ENCODE peak calls at places on chromosomes 6 and 20, in six cellular contexts. F is GM23248, A is endothelial cell of umbilical vein, H is PC-3, W is astrocyte, E is fibroblast of lung. N is an unnamed sample.

GRCh38 chr6:45619211-45619760 is 241.6 kb upstream of the SUPT3H start:
- DNase-seq in F (no peak), A (no peak), H (no peak), W (peak; percentile 59), E (peak; percentile 63), N (no peak)

GRCh38 chr6:154962751-154963150 is 32.4 kb upstream of the TIAM2 start:
- DNase-seq in F (peak; percentile 76), A (peak; percentile 67), H (peak; percentile 54), W (peak; percentile 94), E (peak; percentile 96), N (peak; percentile 62)

GRCh38 chr20:63098195-63098810 is 91.5 kb upstream of the BHLHE23 start:
- DNase-seq in F (no peak), A (no peak), H (no peak), W (no peak), E (no peak), N (no peak)

GRCh38 chr6:43939281-43940070 is 169.5 kb downstream of the VEGFA start:
- DNase-seq in F (no peak), A (no peak), H (no peak), W (no peak), E (no peak), N (no peak)

GRCh38 chr6:151330130-151330715 is 61.1 kb downstream of the ZBTB2 start:
- DNase-seq in F (peak; percentile 55), A (no peak), H (no peak), W (peak; percentile 69), E (peak; percentile 78), N (no peak)

GRCh38 chr6:101397199-101397598 is 3.7 kb downstream of the GRIK2 start:
- DNase-seq in F (peak; percentile 24), A (no peak), H (peak; percentile 29), W (peak; percentile 14), E (peak; percentile 20), N (no peak)

GRCh38 chr6:6749791-6750434 is 161.4 kb downstream of the LY86 start:
- DNase-seq in F (peak; percentile 95), A (peak; percentile 15), H (peak; percentile 90), W (peak; percentile 88), E (peak; percentile 90), N (peak; percentile 43)

GRCh38 chr6:4967301-4968030 is 36.4 kb downstream of the RPP40 start:
- DNase-seq in F (no peak), A (no peak), H (no peak), W (no peak), E (no peak), N (no peak)

GRCh38 chr6:98871057-98871456 is 36.7 kb downstream of the POU3F2 start:
- DNase-seq in F (peak; percentile 5), A (peak; percentile 66), H (peak; percentile 50), W (peak; percentile 23), E (peak; percentile 23), N (no peak)

GRCh38 chr6:167549187-167549586 is 224.3 kb downstream of the TTLL2 start:
- DNase-seq in F (no peak), A (no peak), H (no peak), W (no peak), E (no peak), N (no peak)

GRCh38 chr6:119110601-119111548 is 32.4 kb upstream of the FAM184A start:
- DNase-seq in F (peak; percentile 77), A (peak; percentile 64), H (peak; percentile 73), W (peak; percentile 74), E (peak; percentile 75), N (peak; percentile 41)
- H3K4me2 ChIP-seq in F (no peak overlapping the region), A (no peak overlapping the region), H (peak overlapping the region; percentile 20), W (no peak overlapping the region), E (no peak overlapping the region), N (no peak overlapping the region)

GRCh38 chr6:106782524-106783265 is 153.3 kb downstream of the QRSL1 start:
- DNase-seq in F (no peak), A (no peak), H (no peak), W (no peak), E (no peak), N (no peak)
- H3K4me2 ChIP-seq in F (no peak overlapping the region), A (no peak overlapping the region), H (no peak overlapping the region), W (no peak overlapping the region), E (no peak overlapping the region), N (no peak overlapping the region)

GRCh38 chr20:25622049-25622448 is 1.8 kb downstream of the NANP start:
- DNase-seq in F (no peak), A (no peak), H (no peak), W (no peak), E (no peak), N (no peak)

GRCh38 chr20:25623225-25623735 is 534 bp downstream of the NANP start:
- DNase-seq in F (peak; percentile 74), A (no peak), H (peak; percentile 32), W (peak; percentile 18), E (peak; percentile 31), N (peak; percentile 26)

GRCh38 chr20:25623736-25624499 is at the start of gene NANP:
- DNase-seq in F (peak; percentile 99), A (peak; percentile 99), H (peak; percentile 99), W (peak; percentile 94), E (peak; percentile 97), N (peak; percentile 98)

GRCh38 chr20:25622450-25623224 is 1.2 kb downstream of the NANP start:
- DNase-seq in F (peak; percentile 15), A (peak; percentile 50), H (no peak), W (peak; percentile 14), E (peak; percentile 15), N (peak; percentile 19)

GRCh38 chr20:25619514-25619913 is 4.3 kb downstream of the NANP start:
- DNase-seq in F (no peak), A (no peak), H (no peak), W (no peak), E (no peak), N (no peak)
- H3K4me2 ChIP-seq in F (no peak overlapping the region), A (no peak overlapping the region), H (no peak overlapping the region), W (no peak overlapping the region), E (no peak overlapping the region), N (no peak overlapping the region)

GRCh38 chr20:38671701-38672292 is 52.5 kb upstream of the SLC32A1 start:
- DNase-seq in F (no peak), A (no peak), H (no peak), W (no peak), E (no peak), N (no peak)

GRCh38 chr20:38674178-38675133 is 49.8 kb upstream of the SLC32A1 start:
- DNase-seq in F (peak; percentile 73), A (peak; percentile 64), H (no peak), W (peak; percentile 11), E (peak; percentile 53), N (peak; percentile 23)

GRCh38 chr20:38673731-38674177 is 50.5 kb upstream of the SLC32A1 start:
- DNase-seq in F (peak; percentile 41), A (peak; percentile 39), H (no peak), W (peak; percentile 6), E (peak; percentile 13), N (no peak)

GRCh38 chr20:38672504-38672903 is 51.8 kb upstream of the SLC32A1 start:
- DNase-seq in F (no peak), A (no peak), H (no peak), W (no peak), E (no peak), N (no peak)

GRCh38 chr20:38673261-38673660 is 51.0 kb upstream of the SLC32A1 start:
- DNase-seq in F (no peak), A (no peak), H (no peak), W (no peak), E (no peak), N (no peak)
- H3K4me2 ChIP-seq in F (peak overlapping the region; percentile 89), A (peak overlapping the region; percentile 65), H (no peak overlapping the region), W (peak overlapping the region; percentile 97), E (peak overlapping the region; percentile 93), N (peak overlapping the region; percentile 100)

GRCh38 chr6:10668126-10668917 is 26.1 kb downstream of the C6orf52 start:
- DNase-seq in F (no peak), A (no peak), H (no peak), W (no peak), E (no peak), N (no peak)
- H3K4me2 ChIP-seq in F (no peak overlapping the region), A (no peak overlapping the region), H (no peak overlapping the region), W (no peak overlapping the region), E (no peak overlapping the region), N (no peak overlapping the region)

DNA sequence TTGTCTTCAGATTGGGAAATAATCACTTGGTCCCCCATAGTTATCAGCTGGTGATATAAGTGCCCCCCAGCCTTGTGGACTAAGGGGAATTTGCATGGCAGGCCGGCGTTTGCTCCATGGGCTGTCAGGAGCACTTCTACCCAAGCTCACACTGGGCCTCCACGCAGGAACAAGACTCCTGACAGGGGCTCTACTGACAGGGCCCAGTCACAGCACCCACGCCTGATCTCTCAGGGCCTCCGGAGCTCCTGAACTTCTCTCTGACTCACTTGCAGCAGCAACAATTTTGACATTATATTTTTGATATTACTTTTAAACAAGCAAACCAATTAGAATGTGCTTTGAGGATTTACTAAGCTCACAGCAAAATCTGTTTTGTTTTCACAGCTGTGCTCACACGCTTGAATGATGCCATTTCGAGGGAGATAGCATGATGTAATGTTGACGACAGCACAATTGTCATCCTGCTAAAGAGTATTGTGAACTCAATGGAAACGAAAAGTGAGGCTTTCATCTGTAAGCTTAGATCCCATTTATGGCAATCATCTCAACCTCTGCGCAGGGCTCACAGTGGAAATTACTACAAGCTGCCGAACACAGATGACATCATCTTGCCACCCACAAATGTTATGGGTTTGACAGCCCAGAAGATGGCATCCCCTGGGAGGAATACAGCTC is 28.7 kb upstream of the TXNDC5 start:
- DNase-seq in F (peak; percentile 44), A (peak; percentile 14), H (no peak), W (no peak), E (no peak), N (no peak)
- H3K4me2 ChIP-seq in F (no peak overlapping the region), A (no peak overlapping the region), H (no peak overlapping the region), W (no peak overlapping the region), E (no peak overlapping the region), N (no peak overlapping the region)

GRCh38 chr20:60192351-60192750 is 234.1 kb downstream of the CDH26 start:
- DNase-seq in F (peak; percentile 55), A (no peak), H (no peak), W (no peak), E (no peak), N (no peak)

GRCh38 chr20:60187683-60188082 is 229.5 kb downstream of the CDH26 start:
- DNase-seq in F (no peak), A (no peak), H (no peak), W (no peak), E (no peak), N (no peak)

GRCh38 chr20:60191014-60191413 is 232.8 kb downstream of the CDH26 start:
- DNase-seq in F (no peak), A (no peak), H (no peak), W (no peak), E (no peak), N (no peak)
- H3K4me2 ChIP-seq in F (no peak overlapping the region), A (no peak overlapping the region), H (no peak overlapping the region), W (no peak overlapping the region), E (no peak overlapping the region), N (no peak overlapping the region)

GRCh38 chr6:52336919-52337561 is 24.9 kb upstream of the PAQR8 start:
- DNase-seq in F (no peak), A (no peak), H (no peak), W (no peak), E (no peak), N (no peak)
- H3K4me2 ChIP-seq in F (no peak overlapping the region), A (no peak overlapping the region), H (peak overlapping the region; percentile 28), W (no peak overlapping the region), E (no peak overlapping the region), N (no peak overlapping the region)